ENCODE peak calls at places on chromosomes 7 and 10, in eight cellular contexts. L, D, P, Z, J, B, S and E are unnamed samples.

GRCh38 chr7:2893411-2893861 is 49.3 kb upstream of the GNA12 start:
- DNase-seq in L (no peak), S (no peak), P (no peak), Z (no peak), J (no peak), B (no peak), D (peak), E (no peak)

GRCh38 chr7:108181073-108181985 is 51.2 kb upstream of the LAMB4 start:
- DNase-seq in J (peak), L (no peak), Z (no peak), S (peak), P (peak), B (peak), D (peak), E (peak)

GRCh38 chr10:78656815-78657621 is 411.7 kb upstream of the ZMIZ1 start:
- DNase-seq in J (peak), P (peak), L (no peak), B (peak), S (no peak), D (no peak), Z (no peak), E (no peak)

GRCh38 chr10:94006591-94007550 is 13.1 kb downstream of the PLCE1 start:
- DNase-seq in S (peak), J (no peak), P (no peak), B (no peak), L (no peak), D (no peak), Z (no peak), E (no peak)

GRCh38 chr7:46838463-46838862 is 743.4 kb downstream of the TNS3 start:
- DNase-seq in D (no peak), L (no peak), Z (no peak), P (no peak), S (no peak), B (no peak), J (no peak), E (no peak)

GRCh38 chr10:82942572-82943091 is 1067.6 kb downstream of the NRG3 start:
- DNase-seq in B (no peak), P (no peak), D (no peak), Z (no peak), S (peak), J (no peak), L (no peak), E (peak)

GRCh38 chr10:119807960-119808697 is 64.5 kb downstream of the MCMBP start:
- DNase-seq in J (peak), Z (peak), L (no peak), D (no peak), B (no peak), S (peak), P (no peak), E (peak)

GRCh38 chr7:155874411-155874810 is 62.1 kb upstream of the SHH start:
- DNase-seq in J (no peak), S (no peak), P (no peak), D (no peak), Z (no peak), B (no peak), L (peak), E (no peak)

GRCh38 chr7:129123517-129123872 is 21.0 kb upstream of the TSPAN33 start:
- DNase-seq in S (no peak), L (no peak), J (no peak), P (no peak), B (no peak), D (no peak), Z (no peak), E (no peak)

GRCh38 chr7:142248-142955 is 50.0 kb upstream of the FAM20C start:
- DNase-seq in D (no peak), L (peak), Z (no peak), S (no peak), B (no peak), J (no peak), P (no peak), E (peak)

GRCh38 chr7:100607111-100607510 is 4.9 kb downstream of the PCOLCE start:
- DNase-seq in J (no peak), Z (no peak), S (no peak), D (no peak), B (no peak), L (no peak), P (no peak), E (peak)

GRCh38 chr10:74293686-74294365 is 142.8 kb downstream of the ADK start:
- DNase-seq in P (no peak), D (no peak), Z (no peak), J (peak), B (no peak), S (peak), L (no peak), E (peak)

GRCh38 chr7:158868754-158869410 is 12.5 kb downstream of the DYNC2I1 start:
- DNase-seq in B (peak), L (no peak), D (no peak), S (no peak), P (no peak), Z (no peak), J (no peak), E (no peak)

GRCh38 chr10:119655566-119656001 is 4.4 kb downstream of the BAG3 start:
- DNase-seq in D (no peak), L (no peak), S (peak), Z (no peak), B (peak), J (peak), P (no peak), E (peak)

GRCh38 chr7:70303309-70303708 is 705.0 kb downstream of the AUTS2 start:
- DNase-seq in L (no peak), J (no peak), S (no peak), D (no peak), P (no peak), Z (no peak), B (no peak), E (no peak)

GRCh38 chr10:85558533-85558932 is 808.1 kb downstream of the GRID1 start:
- DNase-seq in B (no peak), Z (no peak), P (no peak), S (no peak), D (no peak), L (no peak), J (no peak), E (no peak)

GRCh38 chr10:22321831-22322662 is 1.1 kb downstream of the BMI1 start:
- DNase-seq in P (peak), S (no peak), J (peak), Z (no peak), D (peak), B (peak), L (no peak), E (peak)

GRCh38 chr10:51074238-51075028 is at the start of gene PRKG1:
- DNase-seq in Z (no peak), B (peak), J (peak), D (no peak), L (peak), P (peak), S (peak), E (peak)

GRCh38 chr10:10489765-10490164 is 527.9 kb upstream of the CELF2 start:
- DNase-seq in P (no peak), L (no peak), S (no peak), D (no peak), Z (no peak), J (no peak), B (no peak), E (peak)

GRCh38 chr10:11687357-11687771 is 54.8 kb upstream of the ECHDC3 start:
- DNase-seq in S (no peak), J (no peak), D (no peak), B (no peak), L (no peak), P (no peak), Z (no peak), E (no peak)

GRCh38 chr10:57094965-57095364 is 733.9 kb upstream of the ZWINT start:
- DNase-seq in S (no peak), B (no peak), D (no peak), P (no peak), Z (no peak), L (no peak), J (no peak), E (no peak)

GRCh38 chr10:114905450-114905849 is 32.5 kb upstream of the TRUB1 start:
- DNase-seq in Z (no peak), B (no peak), L (no peak), D (no peak), S (peak), J (no peak), P (no peak), E (peak)

GRCh38 chr7:113945018-113945938 is 26.5 kb upstream of the PPP1R3A start:
- DNase-seq in D (no peak), Z (no peak), B (no peak), L (no peak), P (no peak), J (no peak), S (no peak), E (no peak)

GRCh38 chr10:18205098-18205834 is 65.0 kb downstream of the CACNB2 start:
- DNase-seq in L (no peak), Z (no peak), S (no peak), P (no peak), J (no peak), D (no peak), B (no peak), E (no peak)

GRCh38 chr10:80187465-80188409 is 17.6 kb downstream of the ANXA11 start:
- DNase-seq in B (no peak), J (no peak), D (peak), Z (no peak), P (no peak), L (no peak), S (no peak), E (no peak)

GRCh38 chr10:130763071-130763470 is 548.5 kb downstream of the TCERG1L start:
- DNase-seq in D (no peak), B (no peak), S (no peak), L (no peak), P (no peak), J (no peak), Z (no peak), E (no peak)

GRCh38 chr7:43274752-43275151 is 162.3 kb downstream of the HECW1 start:
- DNase-seq in L (no peak), J (no peak), B (no peak), S (no peak), D (no peak), Z (no peak), P (no peak), E (no peak)

GRCh38 chr7:28383949-28384348 is 28.4 kb upstream of the CREB5 start:
- DNase-seq in P (no peak), Z (no peak), B (no peak), S (no peak), J (no peak), D (no peak), L (no peak), E (no peak)
- TF ChIP-seq CTCF in P (no peak), Z (no peak), B (no peak), S (no peak), J (no peak), D (no peak), L (no peak), E (no peak)

GRCh38 chr10:104199567-104199966 is 32.6 kb downstream of the CFAP43 start:
- DNase-seq in P (no peak), B (no peak), Z (no peak), L (no peak), D (no peak), J (no peak), S (no peak), E (no peak)

GRCh38 chr10:104202231-104202630 is 29.9 kb downstream of the CFAP43 start:
- DNase-seq in P (no peak), Z (no peak), B (no peak), J (no peak), S (no peak), L (no peak), D (no peak), E (no peak)

GRCh38 chr10:104201636-104202035 is 30.5 kb downstream of the CFAP43 start:
- DNase-seq in P (no peak), L (no peak), D (no peak), B (no peak), S (no peak), Z (no peak), J (no peak), E (no peak)

GRCh38 chr10:104193787-104194186 is 38.4 kb downstream of the CFAP43 start:
- DNase-seq in B (peak), P (no peak), D (no peak), S (no peak), Z (no peak), L (no peak), J (no peak), E (no peak)

DNA sequence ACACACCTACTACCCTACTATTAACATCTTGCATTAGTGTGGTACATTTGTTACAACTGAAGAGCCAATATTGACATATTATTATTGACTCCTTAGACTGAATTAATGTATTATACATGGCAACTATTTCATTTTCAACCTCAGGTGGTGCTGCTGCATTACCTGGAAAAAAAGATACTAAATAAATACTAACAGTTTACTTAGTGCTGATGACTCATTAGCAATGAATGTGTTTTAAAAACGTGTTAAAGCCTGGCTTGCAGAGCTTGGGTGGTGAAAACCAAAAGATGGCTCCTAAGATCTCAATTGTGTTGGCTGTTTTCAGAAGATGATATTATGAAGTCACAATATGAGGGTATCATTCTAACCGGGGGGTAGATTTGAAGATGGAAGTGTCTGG is 34.8 kb downstream of the CFAP43 start:
- DNase-seq in Z (peak), B (no peak), P (no peak), J (no peak), L (no peak), S (no peak), D (no peak), E (no peak)
- TF ChIP-seq CTCF in Z (no peak), B (no peak), P (no peak), J (no peak), L (no peak), S (no peak), D (no peak), E (no peak)

DNA sequence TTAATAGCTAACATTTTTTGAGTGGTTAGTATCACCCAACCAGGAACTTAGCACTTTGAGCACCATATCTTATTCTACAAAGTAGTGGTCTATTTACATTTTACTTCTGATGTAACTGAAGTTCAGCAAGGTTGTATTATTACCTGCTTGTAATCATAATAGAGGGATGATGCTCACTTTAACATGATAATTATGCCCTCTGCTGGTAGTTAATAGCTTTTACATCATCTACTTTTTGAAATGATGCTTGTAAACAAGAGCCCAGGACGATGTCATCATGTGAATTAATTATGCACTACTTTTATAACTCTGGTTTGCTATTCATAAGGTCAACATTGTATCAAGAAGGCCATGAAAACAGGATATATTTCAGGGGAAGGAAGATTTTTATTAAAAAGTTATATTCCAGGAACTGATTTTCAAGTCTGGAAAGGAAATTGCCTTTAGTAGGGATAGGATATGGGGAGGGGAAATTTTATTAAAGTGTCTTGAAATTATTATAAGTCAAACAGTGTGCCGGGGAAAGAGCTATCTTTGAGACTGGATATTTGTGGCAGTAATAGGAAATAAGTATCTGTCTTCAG is 80.3 kb upstream of the SCIN start:
- DNase-seq in J (peak), Z (no peak), D (peak), S (peak), L (no peak), P (no peak), B (peak), E (peak)
- TF ChIP-seq CTCF in J (peak), Z (peak), D (peak), S (peak), L (no peak), P (peak), B (peak), E (peak)

DNA sequence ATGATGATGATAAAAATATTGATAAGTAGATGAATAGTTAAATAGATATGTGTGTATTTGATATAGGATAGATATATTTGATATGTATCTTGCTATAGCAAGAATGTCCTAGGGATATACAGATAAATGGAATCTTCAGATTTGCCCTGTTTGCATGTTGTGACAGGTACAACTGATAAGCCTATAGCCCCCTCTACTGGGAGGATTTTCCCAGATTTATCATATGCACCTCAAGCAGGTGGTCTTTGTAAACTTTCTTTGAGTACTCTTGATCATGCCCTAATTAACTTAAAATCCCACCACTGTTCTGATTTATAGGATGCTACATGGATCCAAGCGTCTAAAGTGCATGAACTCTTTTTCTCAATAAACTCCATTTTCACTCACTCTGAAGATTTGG is 1050.7 kb downstream of the SORCS3 start:
- DNase-seq in S (no peak), Z (no peak), P (peak), L (no peak), J (no peak), B (peak), D (peak), E (peak)
- TF ChIP-seq CTCF in S (no peak), Z (no peak), P (peak), L (no peak), J (no peak), B (no peak), D (peak), E (no peak)

DNA sequence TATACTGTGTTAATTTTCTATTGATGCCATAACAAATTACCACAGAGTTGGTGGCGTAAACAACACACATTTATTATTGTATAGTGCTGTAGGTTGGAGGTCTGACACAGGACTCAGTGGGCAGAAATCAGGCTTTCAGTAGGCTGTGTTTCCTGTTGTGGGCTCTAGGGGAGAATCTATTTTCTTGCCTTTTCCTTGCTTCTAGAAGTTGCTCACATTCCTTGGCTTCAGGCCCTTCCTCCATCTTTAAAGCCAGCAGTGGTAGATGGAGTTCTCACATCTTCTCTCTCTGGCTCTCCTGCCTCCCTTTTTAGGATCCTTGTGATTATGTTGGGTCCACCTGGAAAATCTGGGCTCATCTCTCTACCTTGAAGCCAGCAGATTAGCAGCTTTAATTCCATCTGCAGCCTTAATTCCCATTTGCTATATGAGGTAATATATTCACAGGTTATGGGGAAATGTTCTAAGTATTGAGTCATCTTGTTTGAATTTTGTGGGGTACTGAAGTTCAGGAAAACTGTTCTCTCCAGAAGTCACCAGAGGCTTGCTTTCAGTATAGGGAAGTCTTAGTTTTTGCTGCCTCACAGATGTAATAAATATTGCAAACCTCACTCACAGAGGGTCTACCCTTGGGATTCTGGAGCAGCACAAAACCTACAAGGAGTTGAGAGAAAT is 38.9 kb downstream of the CCNY start:
- DNase-seq in Z (no peak), J (no peak), D (no peak), P (no peak), B (no peak), S (no peak), L (no peak), E (peak)
- TF ChIP-seq CTCF in Z (no peak), J (no peak), D (peak), P (no peak), B (no peak), S (peak), L (no peak), E (no peak)

DNA sequence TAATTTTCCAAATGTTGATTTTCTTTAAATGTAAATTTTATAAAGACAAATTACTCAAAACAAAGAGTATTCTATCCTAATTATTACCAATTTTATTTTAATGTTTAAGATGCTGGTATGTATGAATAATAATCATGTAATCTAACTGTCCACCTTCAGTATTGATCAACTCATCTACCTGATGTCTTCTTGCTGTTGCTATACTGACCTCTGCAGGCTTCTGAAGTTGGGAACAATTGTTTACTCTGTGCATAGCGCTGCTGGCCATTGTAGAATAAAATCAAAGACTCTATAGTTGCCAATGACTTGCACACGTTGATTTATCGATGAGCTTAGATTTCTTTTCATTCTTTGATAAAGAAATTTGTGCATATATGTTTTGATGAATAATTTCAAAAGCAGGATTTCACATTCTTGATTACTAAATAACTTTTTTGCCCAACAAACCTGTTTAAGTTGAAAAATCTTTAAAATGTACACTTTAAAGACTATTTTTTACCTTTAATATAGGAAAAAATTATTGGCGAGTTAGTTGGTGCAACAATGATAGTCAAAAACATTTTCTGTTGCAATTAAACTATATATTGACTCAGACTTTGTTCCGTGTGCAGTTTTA is 282.3 kb downstream of the TFEC start:
- DNase-seq in B (no peak), L (no peak), J (no peak), S (peak), Z (no peak), D (no peak), P (no peak), E (peak)
- TF ChIP-seq CTCF in B (peak), L (no peak), J (no peak), S (peak), Z (peak), D (peak), P (peak), E (peak)

GRCh38 chr10:64430690-64431323 is 909.6 kb downstream of the REEP3 start:
- DNase-seq in P (peak), D (peak), L (no peak), S (no peak), B (peak), J (peak), Z (no peak), E (no peak)
- TF ChIP-seq CTCF in P (peak), D (peak), L (no peak), S (no peak), B (peak), J (peak), Z (no peak), E (no peak)

DNA sequence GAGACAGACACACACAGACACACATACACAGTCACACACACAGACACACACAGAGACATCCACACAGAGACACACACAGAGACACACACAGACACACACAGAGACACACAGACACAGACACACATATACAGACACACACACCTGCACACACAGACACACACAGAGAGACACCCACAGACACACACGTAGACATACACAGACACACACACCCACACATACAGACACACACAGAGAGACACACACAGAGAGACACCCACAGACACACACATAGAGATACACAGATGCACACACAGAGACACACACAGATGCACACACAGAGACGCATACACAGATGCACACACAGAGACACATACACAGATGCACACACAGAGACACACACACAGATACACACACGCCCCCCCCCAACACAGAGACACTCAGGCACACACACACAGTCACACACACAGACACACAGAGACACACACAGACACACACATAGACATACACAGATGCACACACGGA is 58.5 kb downstream of the GATA3 start:
- DNase-seq in Z (no peak), S (no peak), B (no peak), D (no peak), P (no peak), J (no peak), L (no peak), E (no peak)
- TF ChIP-seq CTCF in Z (no peak), S (no peak), B (no peak), D (no peak), P (no peak), J (no peak), L (no peak), E (no peak)